ENCODE peak calls at places on chromosomes 11 and 22, in six cellular contexts. W, I, Y, Q, X and J are unnamed samples.

GRCh38 chr11:8206251-8207079 is 37.6 kb upstream of the RIC3 start:
- DNase-seq in W (no peak), I (peak), Y (peak), Q (no peak), X (no peak), J (no peak)

GRCh38 chr11:133945087-133945974 is 11.4 kb downstream of the IGSF9B start:
- DNase-seq in W (peak), I (no peak), Y (peak), Q (no peak), X (peak), J (no peak)

GRCh38 chr11:69938206-69938605 is 119.0 kb upstream of the FGF3 start:
- DNase-seq in W (no peak), I (no peak), Y (no peak), Q (no peak), X (no peak), J (peak)

GRCh38 chr11:128226106-128226716 is 361.1 kb downstream of the ETS1 start:
- DNase-seq in W (no peak), I (no peak), Y (no peak), Q (no peak), X (no peak), J (no peak)

GRCh38 chr11:12185914-12186313 is 75.5 kb downstream of the MICAL2 start:
- DNase-seq in W (no peak), I (no peak), Y (peak), Q (peak), X (no peak), J (no peak)

GRCh38 chr11:34235189-34235588 is 122.6 kb downstream of the ABTB2 start:
- DNase-seq in W (no peak), I (no peak), Y (no peak), Q (no peak), X (no peak), J (no peak)

GRCh38 chr11:127643659-127644058 is 643.1 kb upstream of the KIRREL3 start:
- DNase-seq in W (no peak), I (no peak), Y (no peak), Q (no peak), X (no peak), J (no peak)

GRCh38 chr11:4087551-4087950 is 7.0 kb upstream of the RRM1 start:
- DNase-seq in W (no peak), I (no peak), Y (no peak), Q (no peak), X (no peak), J (no peak)

GRCh38 chr11:84965484-84965883 is 661.7 kb downstream of the DLG2 start:
- DNase-seq in W (no peak), I (no peak), Y (no peak), Q (no peak), X (no peak), J (no peak)

GRCh38 chr22:34587357-34588356 is 478.3 kb upstream of the ISX start:
- DNase-seq in W (no peak), I (no peak), Y (no peak), Q (peak), X (peak), J (no peak)

GRCh38 chr11:5364214-5364613 is 12.9 kb downstream of the OR51B6 start:
- DNase-seq in W (no peak), I (no peak), Y (peak), Q (no peak), X (no peak), J (no peak)

GRCh38 chr22:41500303-41500702 is 31.4 kb downstream of the ACO2 start:
- DNase-seq in W (no peak), I (no peak), Y (no peak), Q (no peak), X (no peak), J (no peak)

GRCh38 chr11:82792822-82793569 is 59.3 kb upstream of the FAM181B start:
- DNase-seq in W (no peak), I (no peak), Y (no peak), Q (no peak), X (no peak), J (no peak)

GRCh38 chr11:93005239-93005638 is 35.8 kb downstream of the MTNR1B start:
- DNase-seq in W (no peak), I (no peak), Y (peak), Q (no peak), X (peak), J (peak)

GRCh38 chr11:33089776-33090175 is 50.4 kb downstream of the TCP11L1 start:
- DNase-seq in W (peak), I (no peak), Y (no peak), Q (no peak), X (peak), J (no peak)

GRCh38 chr11:57571631-57572030 is 4.2 kb upstream of the UBE2L6 start:
- DNase-seq in W (no peak), I (no peak), Y (no peak), Q (no peak), X (no peak), J (no peak)

GRCh38 chr11:77449060-77449521 is 24.8 kb downstream of the PAK1 start:
- DNase-seq in W (no peak), I (no peak), Y (no peak), Q (no peak), X (no peak), J (no peak)

GRCh38 chr22:49162841-49163240 is 664.8 kb downstream of the BRD1 start:
- DNase-seq in W (no peak), I (no peak), Y (no peak), Q (no peak), X (no peak), J (no peak)

GRCh38 chr11:36186340-36186739 is 102.9 kb downstream of the COMMD9 start:
- DNase-seq in W (no peak), I (no peak), Y (peak), Q (no peak), X (peak), J (no peak)

GRCh38 chr22:35540600-35541253 is at the start of gene RASD2:
- DNase-seq in W (peak), I (no peak), Y (no peak), Q (peak), X (peak), J (peak)

GRCh38 chr22:44497218-44497903 is 672 bp downstream of the RTL6 start:
- DNase-seq in W (peak), I (no peak), Y (peak), Q (no peak), X (peak), J (peak)

GRCh38 chr11:119450590-119450989 is 27.6 kb upstream of the THY1 start:
- DNase-seq in W (no peak), I (no peak), Y (no peak), Q (no peak), X (no peak), J (no peak)

GRCh38 chr11:110174645-110175310 is 81.6 kb downstream of the ZC3H12C start:
- DNase-seq in W (no peak), I (no peak), Y (no peak), Q (no peak), X (no peak), J (no peak)

GRCh38 chr22:37258810-37259472 is 14.9 kb upstream of the RAC2 start:
- DNase-seq in W (no peak), I (no peak), Y (no peak), Q (no peak), X (no peak), J (no peak)

GRCh38 chr11:30801357-30801756 is 215.2 kb upstream of the MPPED2 start:
- DNase-seq in W (no peak), I (no peak), Y (no peak), Q (no peak), X (no peak), J (no peak)

GRCh38 chr22:50270302-50271010 is at the start of gene MAPK11:
- DNase-seq in W (peak), I (peak), Y (peak), Q (peak), X (peak), J (peak)

GRCh38 chr22:50268655-50269113 is 1.5 kb downstream of the MAPK11 start:
- DNase-seq in W (peak), I (no peak), Y (peak), Q (no peak), X (no peak), J (no peak)

GRCh38 chr22:50271011-50271394 is 823 bp upstream of the MAPK11 start:
- DNase-seq in W (no peak), I (no peak), Y (no peak), Q (no peak), X (no peak), J (no peak)

GRCh38 chr22:50271519-50271970 is 1.4 kb upstream of the MAPK11 start:
- DNase-seq in W (peak), I (no peak), Y (peak), Q (peak), X (peak), J (peak)

GRCh38 chr22:50269573-50270301 is 443 bp downstream of the MAPK11 start:
- DNase-seq in W (peak), I (no peak), Y (peak), Q (peak), X (no peak), J (peak)
- TF ChIP-seq CTCF in W (no peak), I (no peak), Y (no peak), Q (no peak), X (no peak), J (no peak)

GRCh38 chr11:45750439-45750838 is 54.5 kb upstream of the SLC35C1 start:
- DNase-seq in W (no peak), I (no peak), Y (no peak), Q (no peak), X (no peak), J (no peak)

GRCh38 chr11:45752136-45752535 is 52.8 kb upstream of the SLC35C1 start:
- DNase-seq in W (no peak), I (no peak), Y (no peak), Q (no peak), X (no peak), J (no peak)

GRCh38 chr11:45751430-45751829 is 53.5 kb upstream of the SLC35C1 start:
- DNase-seq in W (no peak), I (no peak), Y (no peak), Q (no peak), X (no peak), J (peak)

GRCh38 chr11:45745065-45745811 is 59.7 kb upstream of the SLC35C1 start:
- DNase-seq in W (no peak), I (no peak), Y (peak), Q (peak), X (no peak), J (no peak)

GRCh38 chr11:45748801-45749200 is 56.1 kb upstream of the SLC35C1 start:
- DNase-seq in W (no peak), I (no peak), Y (no peak), Q (no peak), X (no peak), J (no peak)
- TF ChIP-seq CTCF in W (no peak), I (no peak), Y (no peak), Q (no peak), X (no peak), J (no peak)

DNA sequence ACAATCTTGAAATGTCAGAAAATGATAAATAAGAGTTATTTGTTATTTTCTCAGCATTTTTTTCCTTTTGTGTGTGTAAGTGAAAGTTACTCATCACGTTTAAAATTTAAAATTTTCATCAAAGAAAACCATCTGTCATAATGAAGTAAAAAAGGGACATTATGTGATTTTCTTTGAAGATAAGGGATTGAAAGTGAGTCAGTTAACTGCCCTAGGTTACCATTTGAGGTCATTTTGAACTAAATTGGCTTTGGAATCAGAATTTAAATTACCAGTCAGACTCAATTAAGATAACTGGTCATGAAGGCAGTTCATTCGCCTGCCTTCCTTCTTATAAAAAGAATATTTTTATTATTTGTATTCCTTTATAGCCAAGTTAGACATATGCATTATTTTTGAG is 14.3 kb downstream of the NCAM1 start:
- DNase-seq in W (no peak), I (no peak), Y (no peak), Q (no peak), X (no peak), J (no peak)
- TF ChIP-seq CTCF in W (no peak), I (no peak), Y (no peak), Q (no peak), X (no peak), J (no peak)

GRCh38 chr11:64246874-64247728 is at the start of gene PPP1R14B:
- DNase-seq in W (peak), I (peak), Y (peak), Q (peak), X (peak), J (peak)
- TF ChIP-seq CTCF in W (no peak), I (peak), Y (no peak), Q (no peak), X (no peak), J (peak)

DNA sequence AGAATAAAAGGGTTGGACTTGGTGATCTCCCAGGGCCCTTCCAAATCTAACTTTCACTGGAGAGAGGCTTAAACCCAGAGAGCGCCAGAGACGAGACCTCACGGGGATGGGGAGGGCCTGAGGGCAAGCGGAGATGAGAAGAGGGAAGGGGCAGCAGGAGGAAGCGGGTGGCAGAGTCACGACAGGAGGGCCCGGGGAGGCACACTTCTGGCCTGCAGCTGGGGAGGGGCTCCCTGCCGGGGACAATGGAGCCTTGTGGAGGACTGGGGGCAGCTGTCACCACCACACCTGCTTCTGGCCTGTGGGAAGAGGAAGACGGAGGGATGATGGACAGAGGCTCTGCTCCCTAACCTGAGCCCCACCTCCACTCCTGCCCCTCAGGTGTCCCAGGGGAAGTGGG is 40.2 kb downstream of the PDE2A start:
- DNase-seq in W (no peak), I (no peak), Y (no peak), Q (no peak), X (no peak), J (no peak)
- TF ChIP-seq CTCF in W (no peak), I (no peak), Y (no peak), Q (no peak), X (no peak), J (no peak)